ENCODE peak calls at places on chromosomes 6 and 20, in ten cellular contexts. U is sigmoid colon, Y is GM12891, G is A549, K is K562, N is heart left ventricle, R is IMR-90, C is HCT116, Z is body of pancreas, Q is breast epithelium. O is an unnamed sample.

GRCh38 chr6:67630146-67630545 is 1004.9 kb upstream of the ADGRB3 start:
- DNase-seq in K (peak; percentile 19), G (no peak), C (no peak), Z (no peak), Y (no peak), Q (no peak), U (no peak), N (no peak), R (peak; percentile 74), O (no peak)

GRCh38 chr6:129844118-129844891 is 16.8 kb downstream of the TMEM244 start:
- DNase-seq in C (peak; percentile 60), Y (no peak), K (no peak), N (no peak), G (no peak), Q (no peak), Z (no peak), R (peak; percentile 89), U (no peak), O (peak; percentile 3)

GRCh38 chr20:36343641-36344040 is 37.5 kb downstream of the DLGAP4 start:
- DNase-seq in Q (no peak), G (no peak), Z (no peak), N (peak; percentile 25), K (no peak), C (no peak), R (no peak), U (no peak), Y (no peak), O (no peak)

GRCh38 chr6:28803337-28803709 is 120.5 kb downstream of the TRIM27 start:
- DNase-seq in U (no peak), N (no peak), C (no peak), K (peak; percentile 71), G (no peak), Z (no peak), R (no peak), Q (no peak), Y (no peak), O (no peak)

GRCh38 chr20:60765821-60766403 is 486.1 kb upstream of the CDH4 start:
- DNase-seq in Q (no peak), Z (no peak), N (no peak), G (no peak), K (no peak), U (no peak), R (no peak), C (no peak), Y (no peak), O (no peak)

GRCh38 chr20:48875914-48876240 is 45.6 kb upstream of the ARFGEF2 start:
- DNase-seq in U (no peak), Z (no peak), Y (no peak), Q (no peak), K (peak; percentile 38), R (no peak), G (no peak), C (no peak), N (no peak), O (peak; percentile 39)

GRCh38 chr20:4225778-4226177 is 210.4 kb upstream of the RNF24 start:
- DNase-seq in U (no peak), Z (no peak), N (no peak), K (no peak), G (no peak), C (no peak), Q (no peak), R (peak; percentile 98), Y (no peak), O (peak; percentile 79)

GRCh38 chr6:30556714-30556963 is 350 bp upstream of the GNL1 start:
- DNase-seq in N (peak; percentile 88), G (no peak), Z (peak; percentile 86), R (no peak), Y (peak; percentile 75), U (peak; percentile 95), K (peak; percentile 97), C (peak; percentile 91), Q (no peak), O (no peak)

GRCh38 chr6:127117979-127118504 is 429 bp upstream of the RSPO3 start:
- DNase-seq in R (no peak), U (peak; percentile 65), C (no peak), Y (no peak), Q (no peak), N (no peak), K (no peak), Z (no peak), G (peak; percentile 12), O (no peak)

GRCh38 chr6:95249176-95249575 is 328.2 kb upstream of the MANEA start:
- DNase-seq in Z (no peak), Q (no peak), U (no peak), N (no peak), C (no peak), G (no peak), K (no peak), Y (no peak), R (peak; percentile 80), O (no peak)

GRCh38 chr6:139519571-139520031 is 145.2 kb upstream of the CITED2 start:
- DNase-seq in K (peak; percentile 54), Q (no peak), G (no peak), R (peak; percentile 54), Z (no peak), U (no peak), Y (no peak), C (no peak), N (no peak), O (no peak)

GRCh38 chr6:42898891-42899361 is 16.9 kb upstream of the PTCRA start:
- DNase-seq in G (no peak), Q (no peak), Y (no peak), U (peak; percentile 85), R (peak; percentile 63), N (no peak), C (peak; percentile 64), K (peak; percentile 85), Z (peak; percentile 77), O (no peak)

GRCh38 chr20:37781626-37782025 is 87.8 kb downstream of the CTNNBL1 start:
- DNase-seq in Z (no peak), R (peak; percentile 12), Q (no peak), N (no peak), Y (no peak), G (no peak), K (no peak), U (no peak), C (no peak), O (no peak)

GRCh38 chr20:62030834-62031434 is 34.7 kb downstream of the TAF4 start:
- DNase-seq in N (peak; percentile 34), K (peak; percentile 25), Q (no peak), U (no peak), C (no peak), R (no peak), Z (no peak), G (no peak), Y (peak; percentile 76), O (no peak)

GRCh38 chr20:63151554-63152321 is 64.2 kb downstream of the YTHDF1 start:
- DNase-seq in U (no peak), Z (no peak), K (no peak), G (no peak), R (peak; percentile 32), C (no peak), Q (no peak), N (peak; percentile 48), Y (no peak), O (no peak)

DNA sequence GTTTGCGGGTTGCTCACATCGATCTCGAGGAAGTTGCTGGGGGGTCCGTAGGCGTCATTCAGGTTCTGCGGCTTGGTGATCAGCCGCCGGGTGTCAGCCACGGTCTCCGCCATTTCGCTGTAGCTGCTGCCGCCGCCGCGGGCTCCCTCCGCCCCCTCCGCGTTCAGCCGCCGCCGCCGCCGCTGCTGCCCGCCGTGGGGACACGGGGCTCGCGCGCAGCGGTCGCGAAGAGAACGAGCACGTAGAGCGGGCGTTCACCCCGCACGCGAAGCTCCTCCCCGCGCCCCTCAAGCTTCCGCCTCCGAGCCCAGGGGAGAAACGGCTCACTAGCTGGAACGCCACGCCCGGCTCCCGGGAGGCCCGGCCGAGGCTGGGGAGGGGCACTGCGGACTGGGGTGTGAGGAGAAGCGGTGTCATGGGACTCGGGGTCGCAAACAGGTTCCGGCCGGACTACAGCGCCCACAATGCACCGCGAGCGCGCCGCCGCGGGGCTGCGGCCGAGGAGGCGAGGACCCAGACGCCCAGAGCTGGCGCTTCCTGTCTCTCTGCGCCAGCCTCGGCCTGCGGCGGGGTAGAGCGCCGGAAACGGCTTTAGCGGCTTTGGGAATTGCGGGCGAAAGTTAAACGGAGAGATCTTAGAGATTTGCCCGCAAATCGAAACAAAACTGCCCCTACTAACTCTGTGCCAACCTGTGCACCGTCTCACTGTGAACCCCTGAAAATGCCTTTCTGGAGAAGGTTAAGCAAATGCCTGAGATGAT is at the start of gene SNX3:
- DNase-seq in K (peak; percentile 97), U (peak; percentile 98), Y (peak; percentile 87), Z (peak; percentile 93), Q (peak; percentile 93), G (peak; percentile 86), N (peak; percentile 98), R (peak; percentile 96), C (peak; percentile 89), O (peak; percentile 90)
- TF ChIP-seq POLR2A in K (peak; percentile 92), U (peak; percentile 60), Y (peak; percentile 86), Z (peak; percentile 93), Q (peak; percentile 52), G (peak; percentile 58), N (peak; percentile 80), R (peak; percentile 58), C (peak; percentile 81), O (peak; percentile 72)

GRCh38 chr6:108862479-108863191 is 14.4 kb downstream of the ARMC2 start:
- DNase-seq in U (no peak), Y (no peak), G (no peak), C (no peak), Z (no peak), K (peak; percentile 59), Q (no peak), R (no peak), N (peak; percentile 78), O (no peak)
- TF ChIP-seq POLR2A in U (no peak), Y (no peak), G (no peak), C (no peak), Z (no peak), K (no peak), Q (no peak), R (no peak), N (no peak), O (no peak)

DNA sequence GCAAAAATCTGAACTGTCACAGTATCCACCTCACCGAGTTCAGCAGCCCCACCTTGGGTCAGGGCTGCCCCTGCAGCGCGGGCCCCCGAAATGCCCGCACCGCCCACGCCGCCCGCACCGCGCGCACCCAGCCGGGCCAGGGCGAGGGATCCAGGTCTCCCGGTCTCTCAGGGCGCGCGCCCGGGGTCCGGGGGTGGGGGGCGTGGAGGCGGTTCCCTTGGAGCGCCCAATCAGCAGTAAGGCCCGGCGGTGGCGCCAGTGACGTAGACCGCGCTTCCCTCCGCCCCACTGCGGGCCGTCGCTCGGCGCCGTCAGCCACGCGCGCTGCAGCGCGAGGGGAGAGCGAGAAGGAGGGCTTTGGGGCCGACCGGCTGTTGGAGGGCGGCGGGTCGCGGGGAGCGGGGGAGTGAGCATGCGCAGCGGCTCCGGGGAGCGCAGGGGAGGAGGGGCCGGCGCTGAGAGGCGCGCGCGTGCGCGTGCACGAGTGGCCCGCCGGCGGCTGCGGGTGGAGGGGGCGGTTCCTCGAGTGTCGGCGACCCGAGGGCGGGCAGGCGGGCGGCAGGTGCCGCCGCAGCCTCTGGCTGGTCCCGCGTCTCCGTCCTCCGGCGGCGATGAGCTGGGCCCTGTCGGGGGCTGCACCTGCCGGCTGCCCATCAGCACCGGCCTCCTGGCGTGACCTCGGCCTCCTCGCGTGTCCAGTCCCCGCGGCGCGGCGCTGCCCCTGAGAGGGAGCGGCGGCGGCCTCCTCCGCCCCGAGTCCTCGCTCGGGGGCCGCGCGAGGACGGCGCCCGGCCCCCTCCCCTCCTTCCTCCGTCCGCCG is at the start of gene TMEM170B:
- DNase-seq in G (peak; percentile 62), Z (peak; percentile 93), N (peak; percentile 99), U (peak; percentile 97), Y (peak; percentile 93), R (peak; percentile 81), K (peak; percentile 94), C (peak; percentile 37), Q (peak; percentile 84), O (peak; percentile 87)
- TF ChIP-seq POLR2A in G (no peak), Z (peak; percentile 72), N (peak; percentile 59), U (peak; percentile 26), Y (no peak), R (no peak), K (no peak), C (no peak), Q (no peak), O (peak; percentile 34)

GRCh38 chr20:33554914-33555420 is 65.1 kb downstream of the CBFA2T2 start:
- DNase-seq in C (peak; percentile 24), U (no peak), Z (no peak), Q (no peak), K (peak; percentile 25), R (peak; percentile 99), G (peak; percentile 78), N (no peak), Y (peak; percentile 46), O (peak; percentile 56)
- TF ChIP-seq POLR2A in C (no peak), U (no peak), Z (peak; percentile 28), Q (no peak), K (no peak), R (peak; percentile 54), G (no peak), N (no peak), Y (peak; percentile 85), O (no peak)